ENCODE peak calls at places on chromosome 13, in four cellular contexts. One of them, this sample, is unnamed.

GRCh38 chr13:80823472-80823871 is 482.5 kb upstream of the SPRY2 start:
- DNase-seq in cardiac fibroblast: peak; percentile 16
- DNase-seq in GM10248: no peak
- DNase-seq in AG04450: no peak
- DNase-seq in this sample: no peak

GRCh38 chr13:98270819-98271218 is 93.8 kb upstream of the RNF113B start:
- DNase-seq in cardiac fibroblast: peak; percentile 29
- DNase-seq in GM10248: no peak
- DNase-seq in AG04450: no peak
- DNase-seq in this sample: no peak

GRCh38 chr13:95154441-95154886 is 146.8 kb downstream of the ABCC4 start:
- DNase-seq in cardiac fibroblast: peak; percentile 79
- DNase-seq in AG04450: no peak
- DNase-seq in GM10248: no peak
- DNase-seq in this sample: no peak

GRCh38 chr13:83024226-83024625 is 858.0 kb downstream of the SLITRK1 start:
- DNase-seq in GM10248: no peak
- DNase-seq in cardiac fibroblast: no peak
- DNase-seq in AG04450: no peak
- DNase-seq in this sample: no peak

GRCh38 chr13:69264362-69265334 is 843.0 kb upstream of the ATXN8OS start:
- DNase-seq in AG04450: no peak
- DNase-seq in cardiac fibroblast: no peak
- DNase-seq in GM10248: no peak
- DNase-seq in this sample: no peak

GRCh38 chr13:99275093-99275469 is 16.9 kb upstream of the GPR18 start:
- DNase-seq in cardiac fibroblast: peak; percentile 70
- DNase-seq in GM10248: no peak
- DNase-seq in AG04450: no peak
- DNase-seq in this sample: no peak

GRCh38 chr13:48504606-48505369 is 28.1 kb downstream of the RCBTB2 start:
- DNase-seq in AG04450: no peak
- DNase-seq in GM10248: no peak
- DNase-seq in cardiac fibroblast: no peak
- DNase-seq in this sample: no peak

GRCh38 chr13:45781553-45782326 is 69.8 kb downstream of the SIAH3 start:
- DNase-seq in AG04450: no peak
- DNase-seq in cardiac fibroblast: no peak
- DNase-seq in GM10248: no peak
- DNase-seq in this sample: no peak

GRCh38 chr13:27432612-27433210 is 8.3 kb downstream of the GTF3A start:
- DNase-seq in AG04450: no peak
- DNase-seq in GM10248: no peak
- DNase-seq in cardiac fibroblast: no peak
- DNase-seq in this sample: no peak

GRCh38 chr13:33931397-33931987 is 113.5 kb downstream of the RFC3 start:
- DNase-seq in AG04450: no peak
- DNase-seq in GM10248: no peak
- DNase-seq in cardiac fibroblast: peak; percentile 74
- DNase-seq in this sample: peak; percentile 22
- TF ChIP-seq CTCF in AG04450: peak; percentile 65
- TF ChIP-seq CTCF in GM10248: peak; percentile 39
- TF ChIP-seq CTCF in cardiac fibroblast: peak; percentile 47
- TF ChIP-seq CTCF in this sample: no peak

GRCh38 chr13:38173403-38173802 is 176.2 kb upstream of the UFM1 start:
- DNase-seq in cardiac fibroblast: no peak
- DNase-seq in AG04450: no peak
- DNase-seq in GM10248: no peak
- DNase-seq in this sample: no peak
- TF ChIP-seq CTCF in cardiac fibroblast: no peak
- TF ChIP-seq CTCF in AG04450: no peak
- TF ChIP-seq CTCF in GM10248: no peak
- TF ChIP-seq CTCF in this sample: no peak

GRCh38 chr13:51823861-51824260 is 19.9 kb upstream of the DHRS12 start:
- DNase-seq in GM10248: no peak
- DNase-seq in cardiac fibroblast: peak; percentile 27
- DNase-seq in AG04450: no peak
- DNase-seq in this sample: no peak

GRCh38 chr13:51819544-51819943 is 15.6 kb upstream of the DHRS12 start:
- DNase-seq in cardiac fibroblast: no peak
- DNase-seq in GM10248: no peak
- DNase-seq in AG04450: no peak
- DNase-seq in this sample: no peak

GRCh38 chr13:51823351-51823750 is 19.4 kb upstream of the DHRS12 start:
- DNase-seq in cardiac fibroblast: no peak
- DNase-seq in AG04450: no peak
- DNase-seq in GM10248: no peak
- DNase-seq in this sample: no peak

GRCh38 chr13:51821666-51822065 is 17.7 kb upstream of the DHRS12 start:
- DNase-seq in AG04450: no peak
- DNase-seq in GM10248: no peak
- DNase-seq in cardiac fibroblast: no peak
- DNase-seq in this sample: no peak

GRCh38 chr13:51822106-51822840 is 18.3 kb upstream of the DHRS12 start:
- DNase-seq in cardiac fibroblast: no peak
- DNase-seq in AG04450: no peak
- DNase-seq in GM10248: no peak
- DNase-seq in this sample: no peak
- TF ChIP-seq CTCF in cardiac fibroblast: no peak
- TF ChIP-seq CTCF in AG04450: no peak
- TF ChIP-seq CTCF in GM10248: no peak
- TF ChIP-seq CTCF in this sample: no peak

DNA sequence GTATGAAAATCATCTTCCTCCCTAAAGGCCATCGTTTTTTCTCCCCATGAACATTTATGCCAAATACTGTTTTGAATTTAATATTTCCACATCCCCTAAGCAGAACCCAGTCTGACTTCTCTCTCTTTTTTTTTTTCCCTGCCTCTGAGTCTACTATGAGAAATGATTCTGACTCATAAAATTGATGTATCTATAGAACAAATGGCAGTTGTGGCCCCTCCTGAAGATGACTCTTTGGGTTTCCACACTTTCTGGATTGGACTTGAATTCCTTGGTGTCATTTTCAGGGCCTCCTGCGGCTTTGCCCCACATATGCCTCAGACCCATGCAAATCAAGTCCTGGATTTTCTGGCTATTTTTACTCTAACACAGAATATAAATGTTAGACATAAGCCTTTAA is 22.7 kb upstream of the NAXD start:
- DNase-seq in AG04450: no peak
- DNase-seq in GM10248: no peak
- DNase-seq in cardiac fibroblast: peak; percentile 36
- DNase-seq in this sample: no peak
- TF ChIP-seq CTCF in AG04450: no peak
- TF ChIP-seq CTCF in GM10248: no peak
- TF ChIP-seq CTCF in cardiac fibroblast: no peak
- TF ChIP-seq CTCF in this sample: no peak

GRCh38 chr13:107441279-107441678 is 774.1 kb downstream of the LIG4 start:
- DNase-seq in GM10248: no peak
- DNase-seq in AG04450: peak; percentile 36
- DNase-seq in cardiac fibroblast: peak; percentile 20
- DNase-seq in this sample: no peak

GRCh38 chr13:107434347-107434746 is 781.0 kb downstream of the LIG4 start:
- DNase-seq in cardiac fibroblast: no peak
- DNase-seq in GM10248: no peak
- DNase-seq in AG04450: no peak
- DNase-seq in this sample: no peak

GRCh38 chr13:107438251-107438650 is 777.1 kb downstream of the LIG4 start:
- DNase-seq in AG04450: no peak
- DNase-seq in cardiac fibroblast: no peak
- DNase-seq in GM10248: no peak
- DNase-seq in this sample: no peak
- TF ChIP-seq CTCF in AG04450: no peak
- TF ChIP-seq CTCF in cardiac fibroblast: no peak
- TF ChIP-seq CTCF in GM10248: no peak
- TF ChIP-seq CTCF in this sample: no peak

DNA sequence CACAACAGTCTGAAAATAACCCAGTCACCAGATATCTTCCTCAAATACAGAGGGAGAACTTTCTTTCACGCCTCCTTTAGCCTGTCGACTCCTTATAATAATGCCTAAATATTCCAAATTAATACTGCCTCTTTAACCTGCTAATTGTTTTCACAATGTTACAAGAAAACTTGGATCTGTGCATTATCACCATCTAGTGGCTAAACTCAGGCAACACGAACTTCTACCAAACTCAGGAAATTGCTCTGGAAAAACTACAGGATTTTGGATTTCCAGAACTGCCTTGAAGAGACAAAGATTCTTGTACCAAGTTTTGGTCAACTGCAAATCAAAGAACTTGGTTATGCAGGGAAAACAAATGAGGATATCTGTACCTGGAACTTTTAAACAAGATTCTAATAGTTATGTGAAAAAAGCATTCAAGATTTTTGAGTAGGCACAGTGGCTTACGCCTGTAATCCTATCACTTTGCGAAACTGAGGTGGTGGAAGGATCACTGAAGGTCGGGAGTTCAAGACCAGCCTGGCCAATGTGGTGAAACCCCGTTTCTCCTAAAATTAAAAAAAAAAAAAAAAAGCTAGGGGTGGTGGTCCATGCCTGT is 10.8 kb downstream of the CLN5 start:
- DNase-seq in GM10248: no peak
- DNase-seq in AG04450: no peak
- DNase-seq in cardiac fibroblast: peak; percentile 53
- DNase-seq in this sample: no peak
- TF ChIP-seq CTCF in GM10248: peak; percentile 54
- TF ChIP-seq CTCF in AG04450: peak; percentile 83
- TF ChIP-seq CTCF in cardiac fibroblast: peak; percentile 73
- TF ChIP-seq CTCF in this sample: peak; percentile 30

This sample was measured in GM20000.